ENCODE peak calls at places on chromosomes 6 and 20, in four cellular contexts. U, V, E and F are unnamed samples.

GRCh38 chr20:23156170-23156841 is 70.2 kb upstream of the CD93 start:
- DNase-seq in U (peak), V (no peak), E (no peak), F (peak)

GRCh38 chr6:135081966-135082365 is 27.3 kb upstream of the HBS1L start:
- DNase-seq in U (no peak), V (no peak), E (no peak), F (no peak)

GRCh38 chr20:23115823-23116222 is 29.7 kb upstream of the CD93 start:
- DNase-seq in U (no peak), V (no peak), E (no peak), F (no peak)

GRCh38 chr6:158011478-158011920 is 29.8 kb downstream of the SYNJ2 start:
- DNase-seq in U (no peak), V (no peak), E (no peak), F (no peak)

GRCh38 chr6:43921039-43921438 is 151.0 kb downstream of the VEGFA start:
- DNase-seq in U (no peak), V (no peak), E (no peak), F (no peak)

GRCh38 chr6:162974685-162975084 is 246.9 kb downstream of the PACRG start:
- DNase-seq in U (no peak), V (no peak), E (no peak), F (no peak)

GRCh38 chr6:144321839-144322591 is 36.9 kb downstream of the UTRN start:
- DNase-seq in U (no peak), V (peak), E (no peak), F (no peak)

GRCh38 chr20:63783970-63784369 is 44.4 kb downstream of the SLC2A4RG start:
- DNase-seq in U (no peak), V (no peak), E (no peak), F (no peak)

GRCh38 chr6:7815716-7816115 is 89.8 kb downstream of the BMP6 start:
- DNase-seq in U (no peak), V (no peak), E (no peak), F (no peak)

GRCh38 chr6:26362093-26362835 is 2.7 kb upstream of the BTN3A2 start:
- DNase-seq in U (no peak), V (no peak), E (no peak), F (no peak)

GRCh38 chr6:144340541-144341371 is 55.6 kb downstream of the UTRN start:
- DNase-seq in U (no peak), V (no peak), E (no peak), F (peak)

GRCh38 chr6:72084992-72085569 is 198.7 kb downstream of the RIMS1 start:
- DNase-seq in U (no peak), V (no peak), E (no peak), F (no peak)

GRCh38 chr20:39318911-39319310 is 356.8 kb downstream of the DHX35 start:
- DNase-seq in U (no peak), V (no peak), E (peak), F (no peak)

GRCh38 chr6:14380421-14380820 is 262.8 kb downstream of the CD83 start:
- DNase-seq in U (no peak), V (no peak), E (no peak), F (no peak)

GRCh38 chr20:47269309-47270165 is 87.0 kb downstream of the ZMYND8 start:
- DNase-seq in U (no peak), V (no peak), E (no peak), F (no peak)

GRCh38 chr6:156869986-156870398 is 92.8 kb downstream of the ARID1B start:
- DNase-seq in U (no peak), V (no peak), E (no peak), F (no peak)

GRCh38 chr6:35053701-35054100 is 87.4 kb downstream of the TCP11 start:
- DNase-seq in U (no peak), V (no peak), E (no peak), F (no peak)

GRCh38 chr6:140355476-140355875 is 981.0 kb upstream of the CITED2 start:
- DNase-seq in U (no peak), V (no peak), E (no peak), F (no peak)

GRCh38 chr20:1005452-1006027 is 3.4 kb upstream of the RSPO4 start:
- DNase-seq in U (no peak), V (no peak), E (peak), F (no peak)